ENCODE peak calls at places on chromosomes 12 and 14, in four cellular contexts. One of them, this sample, is unnamed.

GRCh38 chr12:28390716-28391452 is 200.6 kb downstream of the CCDC91 start:
- DNase-seq in CD4-positive, alpha-beta T cell: no peak
- DNase-seq in uterus: no peak
- DNase-seq in fibroblast of mammary gland: peak
- DNase-seq in this sample: no peak

GRCh38 chr14:97039717-97040363 is 242.7 kb downstream of the VRK1 start:
- DNase-seq in uterus: no peak
- DNase-seq in fibroblast of mammary gland: no peak
- DNase-seq in CD4-positive, alpha-beta T cell: no peak
- DNase-seq in this sample: no peak

GRCh38 chr12:30823140-30823669 is 68.5 kb upstream of the CAPRIN2 start:
- DNase-seq in fibroblast of mammary gland: peak
- DNase-seq in CD4-positive, alpha-beta T cell: peak
- DNase-seq in uterus: peak
- DNase-seq in this sample: no peak

GRCh38 chr14:78721756-78722455 is 551.7 kb downstream of the NRXN3 start:
- DNase-seq in uterus: no peak
- DNase-seq in fibroblast of mammary gland: no peak
- DNase-seq in CD4-positive, alpha-beta T cell: no peak
- DNase-seq in this sample: no peak

GRCh38 chr14:64717870-64718269 is 13.6 kb downstream of the PLEKHG3 start:
- DNase-seq in fibroblast of mammary gland: peak
- DNase-seq in uterus: peak
- DNase-seq in CD4-positive, alpha-beta T cell: no peak
- DNase-seq in this sample: no peak

GRCh38 chr14:80585506-80585835 is 356.1 kb downstream of the CEP128 start:
- DNase-seq in CD4-positive, alpha-beta T cell: no peak
- DNase-seq in fibroblast of mammary gland: no peak
- DNase-seq in uterus: no peak
- DNase-seq in this sample: no peak

GRCh38 chr12:55974308-55974724 is 438 bp downstream of the RAB5B start:
- DNase-seq in fibroblast of mammary gland: peak
- DNase-seq in uterus: no peak
- DNase-seq in CD4-positive, alpha-beta T cell: peak
- DNase-seq in this sample: no peak

GRCh38 chr14:96627811-96628775 is 125.9 kb downstream of the PAPOLA start:
- DNase-seq in fibroblast of mammary gland: no peak
- DNase-seq in uterus: peak
- DNase-seq in CD4-positive, alpha-beta T cell: no peak
- DNase-seq in this sample: peak

GRCh38 chr12:56221233-56221756 is 427 bp downstream of the RNF41 start:
- DNase-seq in CD4-positive, alpha-beta T cell: no peak
- DNase-seq in fibroblast of mammary gland: peak
- DNase-seq in uterus: peak
- DNase-seq in this sample: no peak

GRCh38 chr12:123427036-123427769 is 9.3 kb downstream of the RILPL2 start:
- DNase-seq in fibroblast of mammary gland: no peak
- DNase-seq in uterus: no peak
- DNase-seq in CD4-positive, alpha-beta T cell: peak
- DNase-seq in this sample: no peak

GRCh38 chr12:60012659-60013058 is 416.8 kb downstream of the SLC16A7 start:
- DNase-seq in CD4-positive, alpha-beta T cell: no peak
- DNase-seq in uterus: no peak
- DNase-seq in fibroblast of mammary gland: no peak
- DNase-seq in this sample: no peak

GRCh38 chr12:107320031-107320928 is 226.9 kb upstream of the CRY1 start:
- DNase-seq in fibroblast of mammary gland: no peak
- DNase-seq in uterus: no peak
- DNase-seq in CD4-positive, alpha-beta T cell: peak
- DNase-seq in this sample: no peak

GRCh38 chr12:75874456-75874855 is 157.1 kb downstream of the PHLDA1 start:
- DNase-seq in CD4-positive, alpha-beta T cell: no peak
- DNase-seq in fibroblast of mammary gland: no peak
- DNase-seq in uterus: no peak
- DNase-seq in this sample: no peak

GRCh38 chr12:117907108-117907689 is 61.6 kb downstream of the KSR2 start:
- DNase-seq in fibroblast of mammary gland: no peak
- DNase-seq in CD4-positive, alpha-beta T cell: peak
- DNase-seq in uterus: no peak
- DNase-seq in this sample: no peak

GRCh38 chr12:45509621-45510020 is 219.9 kb upstream of the ARID2 start:
- DNase-seq in CD4-positive, alpha-beta T cell: no peak
- DNase-seq in fibroblast of mammary gland: no peak
- DNase-seq in uterus: no peak
- DNase-seq in this sample: no peak

GRCh38 chr12:19847294-19848059 is 408.2 kb downstream of the AEBP2 start:
- DNase-seq in uterus: peak
- DNase-seq in CD4-positive, alpha-beta T cell: no peak
- DNase-seq in fibroblast of mammary gland: peak
- DNase-seq in this sample: no peak

GRCh38 chr12:108295631-108296030 is 43.5 kb downstream of the CMKLR1 start:
- DNase-seq in uterus: no peak
- DNase-seq in CD4-positive, alpha-beta T cell: no peak
- DNase-seq in fibroblast of mammary gland: no peak
- DNase-seq in this sample: no peak

GRCh38 chr12:10615532-10615931 is 2.1 kb upstream of the MAGOHB start:
- DNase-seq in fibroblast of mammary gland: no peak
- DNase-seq in uterus: no peak
- DNase-seq in CD4-positive, alpha-beta T cell: no peak
- DNase-seq in this sample: no peak

GRCh38 chr12:123713398-123714301 is 1.5 kb downstream of the ATP6V0A2 start:
- DNase-seq in uterus: no peak
- DNase-seq in CD4-positive, alpha-beta T cell: no peak
- DNase-seq in fibroblast of mammary gland: peak
- DNase-seq in this sample: no peak

GRCh38 chr12:98698603-98699463 is 53.7 kb downstream of the APAF1 start:
- DNase-seq in uterus: peak
- DNase-seq in CD4-positive, alpha-beta T cell: peak
- DNase-seq in fibroblast of mammary gland: peak
- DNase-seq in this sample: no peak

GRCh38 chr14:59267046-59267445 is 78.6 kb downstream of the DAAM1 start:
- DNase-seq in CD4-positive, alpha-beta T cell: no peak
- DNase-seq in fibroblast of mammary gland: no peak
- DNase-seq in uterus: no peak
- DNase-seq in this sample: no peak

GRCh38 chr14:70885343-70886014 is 21.8 kb upstream of the PCNX1 start:
- DNase-seq in CD4-positive, alpha-beta T cell: no peak
- DNase-seq in uterus: no peak
- DNase-seq in fibroblast of mammary gland: no peak
- DNase-seq in this sample: no peak

GRCh38 chr12:57815177-57816000 is 3.1 kb downstream of the AVIL start:
- DNase-seq in fibroblast of mammary gland: no peak
- DNase-seq in uterus: no peak
- DNase-seq in CD4-positive, alpha-beta T cell: no peak
- DNase-seq in this sample: no peak

GRCh38 chr12:75665216-75665615 is 153.8 kb upstream of the KRR1 start:
- DNase-seq in fibroblast of mammary gland: no peak
- DNase-seq in CD4-positive, alpha-beta T cell: no peak
- DNase-seq in uterus: no peak
- DNase-seq in this sample: no peak

GRCh38 chr14:72608391-72609204 is 285.3 kb downstream of the DPF3 start:
- DNase-seq in CD4-positive, alpha-beta T cell: no peak
- DNase-seq in uterus: no peak
- DNase-seq in fibroblast of mammary gland: peak
- DNase-seq in this sample: no peak

GRCh38 chr12:63841611-63842010 is 2.9 kb upstream of the SRGAP1 start:
- DNase-seq in uterus: no peak
- DNase-seq in fibroblast of mammary gland: no peak
- DNase-seq in CD4-positive, alpha-beta T cell: no peak
- DNase-seq in this sample: no peak

GRCh38 chr12:63845726-63846125 is 1.2 kb downstream of the SRGAP1 start:
- DNase-seq in uterus: no peak
- DNase-seq in fibroblast of mammary gland: peak
- DNase-seq in CD4-positive, alpha-beta T cell: no peak
- DNase-seq in this sample: no peak

GRCh38 chr12:63843613-63844390 is 698 bp upstream of the SRGAP1 start:
- DNase-seq in fibroblast of mammary gland: peak
- DNase-seq in uterus: peak
- DNase-seq in CD4-positive, alpha-beta T cell: peak
- DNase-seq in this sample: peak

GRCh38 chr12:63846249-63846967 is 1.9 kb downstream of the SRGAP1 start:
- DNase-seq in uterus: no peak
- DNase-seq in fibroblast of mammary gland: peak
- DNase-seq in CD4-positive, alpha-beta T cell: no peak
- DNase-seq in this sample: no peak

DNA sequence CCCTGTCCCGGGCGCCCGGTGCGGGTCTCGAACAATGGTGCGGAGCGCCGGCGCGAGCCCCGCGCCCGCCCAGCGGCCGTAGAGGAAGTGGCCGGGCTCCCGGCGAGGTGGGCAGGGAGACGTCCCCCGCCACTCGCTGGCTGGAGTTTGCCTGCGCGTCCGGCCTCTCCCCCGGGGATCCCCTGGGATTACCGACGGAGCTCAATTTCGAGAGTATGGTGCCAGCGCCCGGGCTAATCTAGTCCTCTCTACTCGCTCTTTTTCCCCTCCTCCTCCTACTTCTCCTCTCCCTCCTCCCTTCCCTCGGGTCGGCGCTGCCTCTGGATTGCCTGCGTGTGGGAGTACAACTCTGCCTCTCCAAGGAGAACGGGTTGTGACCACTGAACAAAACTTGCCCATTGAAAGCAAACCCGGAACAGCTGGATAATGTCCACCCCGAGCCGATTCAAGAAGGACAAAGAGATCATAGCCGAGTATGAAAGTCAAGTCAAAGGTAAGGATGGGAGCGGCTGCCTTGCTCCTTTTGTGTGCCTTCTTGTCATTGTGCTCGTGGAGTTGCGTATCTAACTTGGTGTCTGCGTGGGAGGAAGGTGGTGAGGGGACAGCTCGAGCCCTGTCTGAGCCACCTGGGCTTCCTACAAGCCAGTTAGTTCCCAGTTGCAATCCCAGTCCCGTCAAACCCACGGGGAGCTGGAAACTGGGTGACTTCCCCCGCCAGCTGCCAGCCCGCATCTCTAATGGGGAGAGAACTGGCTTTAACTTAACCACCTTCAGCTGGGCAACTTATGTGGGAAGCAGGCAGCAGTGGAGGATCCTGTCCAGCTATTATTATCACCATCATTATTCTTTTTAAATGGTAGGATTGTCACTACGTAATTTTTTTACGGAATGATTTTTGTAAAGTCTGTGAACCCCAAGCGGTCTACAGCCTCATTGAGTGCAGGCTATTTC is at the start of gene SRGAP1:
- DNase-seq in CD4-positive, alpha-beta T cell: no peak
- DNase-seq in uterus: peak
- DNase-seq in fibroblast of mammary gland: peak
- DNase-seq in this sample: peak
- TF ChIP-seq CTCF in CD4-positive, alpha-beta T cell: no peak
- TF ChIP-seq CTCF in uterus: no peak
- TF ChIP-seq CTCF in fibroblast of mammary gland: peak
- TF ChIP-seq CTCF in this sample: no peak

GRCh38 chr12:23221066-23221465 is 596.1 kb downstream of the ETNK1 start:
- DNase-seq in CD4-positive, alpha-beta T cell: no peak
- DNase-seq in fibroblast of mammary gland: peak
- DNase-seq in uterus: no peak
- DNase-seq in this sample: no peak
- TF ChIP-seq CTCF in CD4-positive, alpha-beta T cell: no peak
- TF ChIP-seq CTCF in fibroblast of mammary gland: peak
- TF ChIP-seq CTCF in uterus: peak
- TF ChIP-seq CTCF in this sample: no peak

GRCh38 chr14:68937790-68938514 is 41.1 kb downstream of the ACTN1 start:
- DNase-seq in fibroblast of mammary gland: peak
- DNase-seq in CD4-positive, alpha-beta T cell: no peak
- DNase-seq in uterus: peak
- DNase-seq in this sample: no peak
- TF ChIP-seq CTCF in fibroblast of mammary gland: peak
- TF ChIP-seq CTCF in CD4-positive, alpha-beta T cell: no peak
- TF ChIP-seq CTCF in uterus: peak
- TF ChIP-seq CTCF in this sample: no peak

DNA sequence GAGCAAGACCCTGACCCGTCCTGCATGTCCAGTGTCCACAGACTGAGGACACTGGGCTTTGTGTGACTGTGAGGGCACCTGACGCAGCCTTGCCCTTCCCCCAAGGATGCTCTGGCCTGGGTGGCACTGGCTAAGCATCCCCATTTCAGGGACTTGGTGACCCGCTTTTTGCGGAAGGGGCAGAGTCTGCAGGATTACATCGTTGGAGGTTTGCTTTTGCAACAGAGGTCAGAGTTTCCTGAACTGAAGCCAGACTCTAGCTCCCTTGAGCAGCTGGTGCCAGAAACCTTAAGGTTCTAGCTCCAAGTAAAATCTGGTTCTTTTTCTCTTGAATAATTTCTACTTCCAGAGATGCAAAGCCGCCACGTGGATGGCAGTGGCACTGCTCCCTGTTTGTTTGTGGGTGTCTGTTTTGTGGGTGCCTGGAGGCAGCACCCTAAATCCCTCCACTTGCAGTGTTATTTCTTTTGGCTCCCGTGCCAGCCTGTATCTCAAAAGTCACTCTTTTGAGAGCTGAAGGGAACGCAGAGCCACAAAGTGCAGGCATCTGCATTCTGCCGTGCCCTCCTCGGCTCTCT is 184.7 kb downstream of the TSPAN9 start:
- DNase-seq in uterus: peak
- DNase-seq in CD4-positive, alpha-beta T cell: no peak
- DNase-seq in fibroblast of mammary gland: peak
- DNase-seq in this sample: no peak
- TF ChIP-seq CTCF in uterus: no peak
- TF ChIP-seq CTCF in CD4-positive, alpha-beta T cell: no peak
- TF ChIP-seq CTCF in fibroblast of mammary gland: peak
- TF ChIP-seq CTCF in this sample: no peak

GRCh38 chr12:120497524-120498150 is 1.7 kb downstream of the DYNLL1 start:
- DNase-seq in uterus: no peak
- DNase-seq in CD4-positive, alpha-beta T cell: no peak
- DNase-seq in fibroblast of mammary gland: peak
- DNase-seq in this sample: no peak
- TF ChIP-seq CTCF in uterus: no peak
- TF ChIP-seq CTCF in CD4-positive, alpha-beta T cell: no peak
- TF ChIP-seq CTCF in fibroblast of mammary gland: no peak
- TF ChIP-seq CTCF in this sample: no peak

GRCh38 chr14:37116933-37117844 is 55.2 kb downstream of the SLC25A21 start:
- DNase-seq in CD4-positive, alpha-beta T cell: no peak
- DNase-seq in fibroblast of mammary gland: peak
- DNase-seq in uterus: no peak
- DNase-seq in this sample: no peak
- TF ChIP-seq CTCF in CD4-positive, alpha-beta T cell: no peak
- TF ChIP-seq CTCF in fibroblast of mammary gland: peak
- TF ChIP-seq CTCF in uterus: no peak
- TF ChIP-seq CTCF in this sample: no peak

GRCh38 chr12:116880817-116881324 is 370 bp downstream of the HRK start:
- DNase-seq in fibroblast of mammary gland: peak
- DNase-seq in uterus: no peak
- DNase-seq in CD4-positive, alpha-beta T cell: peak
- DNase-seq in this sample: no peak

GRCh38 chr12:116881867-116882507 is 746 bp upstream of the HRK start:
- DNase-seq in CD4-positive, alpha-beta T cell: no peak
- DNase-seq in fibroblast of mammary gland: no peak
- DNase-seq in uterus: no peak
- DNase-seq in this sample: no peak

GRCh38 chr12:116880213-116880816 is 926 bp downstream of the HRK start:
- DNase-seq in CD4-positive, alpha-beta T cell: no peak
- DNase-seq in uterus: no peak
- DNase-seq in fibroblast of mammary gland: peak
- DNase-seq in this sample: no peak

GRCh38 chr12:116881325-116881866 is at the start of gene HRK:
- DNase-seq in fibroblast of mammary gland: no peak
- DNase-seq in CD4-positive, alpha-beta T cell: no peak
- DNase-seq in uterus: no peak
- DNase-seq in this sample: no peak

GRCh38 chr12:116882742-116883141 is 1.5 kb upstream of the HRK start:
- DNase-seq in fibroblast of mammary gland: peak
- DNase-seq in CD4-positive, alpha-beta T cell: no peak
- DNase-seq in uterus: no peak
- DNase-seq in this sample: no peak
- TF ChIP-seq CTCF in fibroblast of mammary gland: peak
- TF ChIP-seq CTCF in CD4-positive, alpha-beta T cell: no peak
- TF ChIP-seq CTCF in uterus: no peak
- TF ChIP-seq CTCF in this sample: no peak